ENCODE peak calls at places on chromosome 19, in ten cellular contexts. J is adrenal gland; F is sigmoid colon; D is natural killer cell; E is coronary artery; Q is keratinocyte; L is GM23338; H is CD8-positive, alpha-beta T cell; T is lower lobe of right lung; B is uterus. P is an unnamed sample.

GRCh38 chr19:38993271-38993670 is 17.7 kb upstream of the FBXO17 start:
- DNase-seq in J (peak; percentile 61), F (no peak), D (no peak), E (no peak), Q (peak; percentile 95), L (no peak), H (no peak), T (no peak), B (no peak), P (no peak)

GRCh38 chr19:52786078-52786463 is 520 bp downstream of the ZNF600 start:
- DNase-seq in J (peak; percentile 15), F (no peak), D (no peak), E (no peak), Q (no peak), L (peak; percentile 39), H (no peak), T (no peak), B (peak; percentile 15), P (no peak)

GRCh38 chr19:13153627-13154240 is 3.5 kb downstream of the IER2 start:
- DNase-seq in J (peak; percentile 45), F (peak; percentile 81), D (peak; percentile 41), E (peak; percentile 80), Q (no peak), L (peak; percentile 61), H (peak; percentile 26), T (no peak), B (peak; percentile 40), P (no peak)

GRCh38 chr19:38830039-38830733 is 1.4 kb downstream of the ECH1 start:
- DNase-seq in J (no peak), F (no peak), D (no peak), E (no peak), Q (no peak), L (no peak), H (no peak), T (no peak), B (no peak), P (no peak)

GRCh38 chr19:13398780-13399726 is 107.2 kb downstream of the CACNA1A start:
- DNase-seq in J (no peak), F (no peak), D (no peak), E (no peak), Q (peak; percentile 85), L (no peak), H (no peak), T (no peak), B (no peak), P (no peak)

GRCh38 chr19:6235031-6235951 is 44.5 kb downstream of the MLLT1 start:
- DNase-seq in J (no peak), F (no peak), D (no peak), E (no peak), Q (no peak), L (no peak), H (no peak), T (no peak), B (no peak), P (peak; percentile 43)

GRCh38 chr19:4452230-4452990 is 5.2 kb downstream of the UBXN6 start:
- DNase-seq in J (no peak), F (no peak), D (no peak), E (no peak), Q (no peak), L (no peak), H (no peak), T (no peak), B (no peak), P (no peak)

GRCh38 chr19:19548915-19549537 is 11.0 kb downstream of the CILP2 start:
- DNase-seq in J (no peak), F (no peak), D (no peak), E (no peak), Q (no peak), L (no peak), H (no peak), T (no peak), B (no peak), P (no peak)

GRCh38 chr19:13356686-13357280 is 149.5 kb downstream of the CACNA1A start:
- DNase-seq in J (no peak), F (no peak), D (no peak), E (no peak), Q (no peak), L (no peak), H (no peak), T (no peak), B (no peak), P (no peak)

GRCh38 chr19:13008926-13009787 is 13.9 kb downstream of the NFIX start:
- DNase-seq in J (no peak), F (no peak), D (no peak), E (no peak), Q (no peak), L (peak; percentile 68), H (no peak), T (no peak), B (peak; percentile 23), P (no peak)

GRCh38 chr19:56905616-56906015 is 65.1 kb upstream of the PEG3 start:
- DNase-seq in J (no peak), F (no peak), D (no peak), E (no peak), Q (no peak), L (no peak), H (no peak), T (no peak), B (no peak), P (no peak)

GRCh38 chr19:10797541-10798256 is 38.3 kb downstream of the TMED1 start:
- DNase-seq in J (no peak), F (no peak), D (peak; percentile 96), E (no peak), Q (no peak), L (no peak), H (peak; percentile 78), T (no peak), B (no peak), P (no peak)

GRCh38 chr19:5983367-5983955 is 5.5 kb upstream of the RANBP3 start:
- DNase-seq in J (no peak), F (no peak), D (no peak), E (no peak), Q (no peak), L (no peak), H (no peak), T (no peak), B (no peak), P (no peak)

GRCh38 chr19:2255982-2256685 is at the start of gene JSRP1:
- DNase-seq in J (no peak), F (no peak), D (no peak), E (no peak), Q (no peak), L (peak; percentile 56), H (no peak), T (no peak), B (no peak), P (no peak)

GRCh38 chr19:55174425-55175116 is 5.5 kb downstream of the SYT5 start:
- DNase-seq in J (no peak), F (no peak), D (no peak), E (no peak), Q (no peak), L (no peak), H (no peak), T (no peak), B (no peak), P (no peak)

DNA sequence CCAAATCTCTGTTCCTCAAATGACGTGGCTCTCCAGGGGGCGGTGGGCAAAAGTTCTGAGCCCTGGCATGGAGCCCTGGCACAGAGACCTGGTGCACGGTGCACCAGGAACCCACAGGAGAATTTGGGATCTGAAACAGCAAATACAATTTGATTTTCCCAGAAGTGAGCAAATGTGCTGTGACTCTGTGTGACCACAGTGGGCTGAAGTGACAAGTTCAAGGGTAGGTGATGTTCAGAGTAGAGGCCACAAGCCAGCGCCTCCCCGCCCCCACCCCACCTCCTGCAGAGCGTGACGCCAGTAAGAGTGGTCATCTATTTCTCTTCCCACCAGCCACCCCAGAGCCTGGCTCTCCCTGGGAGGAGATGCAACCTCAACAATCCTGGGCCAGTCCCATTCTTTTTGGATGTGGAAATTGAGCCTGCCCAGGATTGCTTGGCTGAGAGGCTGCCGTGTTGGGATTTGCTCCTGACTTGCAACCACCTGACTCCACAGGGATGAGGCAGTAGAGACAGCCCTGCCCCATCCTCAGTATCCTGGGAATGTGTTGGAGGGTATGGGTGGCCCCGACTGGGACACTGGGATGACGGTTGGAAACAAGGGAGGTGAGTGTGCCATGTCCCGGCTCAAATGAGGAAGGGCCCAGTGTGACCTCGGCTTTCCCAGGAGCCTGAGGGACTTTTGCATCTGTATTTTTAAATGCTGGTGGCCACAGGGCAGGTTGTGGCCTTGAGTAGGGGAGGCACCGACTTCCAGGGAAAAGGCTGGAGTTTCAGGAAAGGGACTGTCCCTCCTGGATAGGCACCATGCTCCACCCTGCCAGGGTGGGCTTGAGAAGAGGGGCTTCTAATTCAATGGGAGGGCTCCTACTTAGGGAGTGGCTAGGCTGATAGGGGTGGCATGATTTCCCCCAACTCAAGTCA is 11.0 kb upstream of the BCL3 start:
- DNase-seq in J (peak; percentile 55), F (no peak), D (no peak), E (no peak), Q (no peak), L (no peak), H (no peak), T (no peak), B (no peak), P (no peak)
- TF ChIP-seq CTCF in J (no peak), F (no peak), D (no peak), E (no peak), Q (no peak), L (no peak), H (no peak), T (no peak), B (no peak), P (no peak)

GRCh38 chr19:18488838-18489626 is 32.8 kb downstream of the ELL start:
- DNase-seq in J (no peak), F (no peak), D (no peak), E (no peak), Q (no peak), L (peak; percentile 85), H (no peak), T (no peak), B (no peak), P (no peak)
- TF ChIP-seq CTCF in J (peak; percentile 10), F (peak; percentile 31), D (no peak), E (no peak), Q (peak; percentile 58), L (peak; percentile 68), H (no peak), T (peak; percentile 32), B (peak; percentile 31), P (peak; percentile 4)

GRCh38 chr19:15448778-15449619 is 757 bp downstream of the WIZ start:
- DNase-seq in J (no peak), F (no peak), D (no peak), E (no peak), Q (no peak), L (peak; percentile 82), H (no peak), T (no peak), B (no peak), P (no peak)
- TF ChIP-seq CTCF in J (no peak), F (no peak), D (no peak), E (no peak), Q (no peak), L (peak; percentile 16), H (no peak), T (no peak), B (no peak), P (no peak)

DNA sequence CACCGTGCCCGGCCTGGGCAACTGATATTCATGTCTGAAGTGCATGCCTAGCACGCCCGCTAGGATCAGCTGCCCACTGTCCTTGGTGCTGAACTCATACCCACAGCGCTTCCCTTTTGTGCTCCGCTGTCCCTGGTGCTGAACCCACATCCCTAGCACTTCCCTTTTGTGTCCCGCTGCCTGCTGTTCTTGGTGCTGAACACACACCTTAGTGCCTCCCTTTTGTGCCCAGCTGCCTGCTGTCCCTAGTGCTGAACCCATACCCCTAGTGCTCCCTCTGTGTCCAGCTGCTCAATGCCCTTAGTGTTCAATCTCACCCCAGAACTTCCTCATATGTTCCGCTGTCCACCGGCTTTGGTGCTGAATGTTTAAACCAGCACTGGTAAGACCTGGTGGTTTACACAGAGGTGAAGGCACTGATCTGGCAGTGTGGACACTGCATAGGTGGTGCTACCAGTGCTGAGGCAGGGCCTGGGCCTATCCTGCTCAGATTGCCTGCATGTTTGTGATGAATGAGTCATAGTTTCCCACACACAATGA is 26.3 kb upstream of the SIGLEC11 start:
- DNase-seq in J (peak; percentile 95), F (peak; percentile 74), D (peak; percentile 74), E (no peak), Q (peak; percentile 54), L (peak; percentile 99), H (peak; percentile 79), T (peak; percentile 89), B (peak; percentile 84), P (peak; percentile 90)
- TF ChIP-seq CTCF in J (peak; percentile 34), F (no peak), D (no peak), E (no peak), Q (peak; percentile 19), L (peak; percentile 2), H (no peak), T (no peak), B (no peak), P (no peak)

P was measured in CD14-positive monocyte.